ENCODE peak calls at places on chromosomes 3 and 15, in five cellular contexts. M is CD8-positive, alpha-beta T cell; S is cardiac muscle cell; O is breast epithelium; H is SK-N-SH. Q is an unnamed sample.

GRCh38 chr3:3560566-3561336 is 238.5 kb upstream of the LRRN1 start:
- DNase-seq in H (no peak), O (no peak), M (no peak), S (no peak), Q (no peak)

GRCh38 chr15:26639976-26640375 is 132.9 kb downstream of the GABRB3 start:
- DNase-seq in O (no peak), H (no peak), S (no peak), M (no peak), Q (no peak)

GRCh38 chr3:141051641-141052569 is 758 bp downstream of the SPSB4 start:
- DNase-seq in S (peak), O (no peak), M (no peak), H (peak), Q (no peak)

GRCh38 chr15:67941643-67942315 is 101.9 kb upstream of the RNU6-1 start:
- DNase-seq in S (no peak), M (no peak), O (no peak), H (no peak), Q (no peak)

GRCh38 chr15:34161329-34161953 is 48.5 kb downstream of the KATNBL1 start:
- DNase-seq in S (no peak), M (no peak), H (no peak), O (no peak), Q (no peak)

GRCh38 chr3:9435320-9435719 is 37.9 kb downstream of the SETD5 start:
- DNase-seq in S (no peak), H (no peak), M (no peak), O (no peak), Q (no peak)

GRCh38 chr15:52094811-52095584 is 17.6 kb downstream of the BCL2L10 start:
- DNase-seq in O (no peak), M (no peak), S (no peak), H (no peak), Q (no peak)

GRCh38 chr15:97904196-97904572 is 56.3 kb upstream of the ARRDC4 start:
- DNase-seq in O (peak), H (peak), M (no peak), S (peak), Q (peak)

GRCh38 chr3:57068437-57069089 is 8.1 kb downstream of the SPATA12 start:
- DNase-seq in O (no peak), M (no peak), H (no peak), S (peak), Q (no peak)

GRCh38 chr3:18012933-18013332 is 270.5 kb upstream of the TBC1D5 start:
- DNase-seq in O (no peak), M (no peak), H (no peak), S (no peak), Q (no peak)

GRCh38 chr3:42247576-42248027 is 18.4 kb downstream of the CCK start:
- DNase-seq in H (peak), O (no peak), M (peak), S (peak), Q (no peak)

GRCh38 chr3:159762981-159763465 is 225.6 kb upstream of the IL12A start:
- DNase-seq in S (peak), O (no peak), H (peak), M (no peak), Q (peak)

GRCh38 chr3:56771376-56771775 is 30.4 kb downstream of the ARHGEF3 start:
- DNase-seq in M (no peak), H (no peak), S (no peak), O (no peak), Q (no peak)

GRCh38 chr3:45911496-45912226 is 25.3 kb downstream of the CCR9 start:
- DNase-seq in S (no peak), O (no peak), H (no peak), M (no peak), Q (no peak)

GRCh38 chr3:35773398-35773797 is 134.1 kb downstream of the ARPP21 start:
- DNase-seq in O (no peak), M (no peak), H (no peak), S (no peak), Q (no peak)

GRCh38 chr3:118505784-118506183 is 528.9 kb downstream of the IGSF11 start:
- DNase-seq in H (no peak), O (no peak), S (no peak), M (no peak), Q (no peak)

GRCh38 chr3:197426161-197426566 is 127.8 kb upstream of the DLG1 start:
- DNase-seq in M (no peak), H (peak), S (peak), O (no peak), Q (no peak)

GRCh38 chr15:29822685-29823459 is 604 bp upstream of the TJP1 start:
- DNase-seq in H (no peak), M (no peak), O (peak), S (peak), Q (no peak)

GRCh38 chr3:189710620-189711388 is 79.6 kb downstream of the TP63 start:
- DNase-seq in O (no peak), M (no peak), H (no peak), S (no peak), Q (no peak)

GRCh38 chr3:40765884-40766283 is 241.1 kb downstream of the ZNF621 start:
- DNase-seq in M (no peak), H (no peak), S (no peak), O (no peak), Q (no peak)

GRCh38 chr3:36907911-36908646 is 36.8 kb downstream of the TRANK1 start:
- DNase-seq in S (no peak), M (peak), O (no peak), H (no peak), Q (no peak)

GRCh38 chr15:88131937-88132336 is 124.6 kb downstream of the NTRK3 start:
- DNase-seq in O (no peak), M (no peak), S (no peak), H (no peak), Q (no peak)

GRCh38 chr3:49161808-49162530 is 4.2 kb downstream of the CCDC71 start:
- DNase-seq in S (no peak), M (no peak), H (no peak), O (no peak), Q (no peak)

GRCh38 chr3:126337980-126338651 is 19.1 kb downstream of the KLF15 start:
- DNase-seq in M (no peak), S (no peak), O (peak), H (no peak), Q (no peak)

GRCh38 chr3:15007681-15008141 is 57.4 kb downstream of the MRPS25 start:
- DNase-seq in O (no peak), S (no peak), M (no peak), H (no peak), Q (no peak)

GRCh38 chr3:101567528-101568317 is 6.1 kb downstream of the TRMT10C start:
- DNase-seq in O (no peak), S (no peak), M (no peak), H (no peak), Q (no peak)

GRCh38 chr15:32738677-32739076 is 20.9 kb downstream of the GREM1 start:
- DNase-seq in O (no peak), S (no peak), M (no peak), H (no peak), Q (no peak)

GRCh38 chr3:121809249-121809648 is 25.6 kb downstream of the IQCB1 start:
- DNase-seq in M (no peak), H (no peak), S (no peak), O (no peak), Q (no peak)

GRCh38 chr15:52870015-52870414 is 79.9 kb upstream of the ONECUT1 start:
- DNase-seq in H (no peak), O (no peak), M (no peak), S (no peak), Q (peak)

GRCh38 chr15:101159096-101159935 is 92.5 kb downstream of the CHSY1 start:
- DNase-seq in S (no peak), M (no peak), O (no peak), H (no peak), Q (no peak)

GRCh38 chr3:109729111-109729510 is 391.8 kb upstream of the DPPA4 start:
- DNase-seq in O (no peak), M (no peak), H (no peak), S (no peak), Q (no peak)

GRCh38 chr3:129989391-129989790 is 14.9 kb downstream of the TRH start:
- DNase-seq in H (no peak), M (no peak), O (no peak), S (no peak), Q (no peak)

GRCh38 chr3:171442184-171442583 is 18.0 kb downstream of the TNIK start:
- DNase-seq in M (no peak), O (no peak), H (no peak), S (no peak), Q (no peak)

GRCh38 chr3:171436380-171436779 is 23.8 kb downstream of the TNIK start:
- DNase-seq in M (no peak), H (no peak), S (no peak), O (no peak), Q (no peak)

GRCh38 chr3:171441381-171441780 is 18.8 kb downstream of the TNIK start:
- DNase-seq in S (no peak), M (no peak), H (no peak), O (no peak), Q (no peak)

GRCh38 chr3:171443211-171443957 is 16.8 kb downstream of the TNIK start:
- DNase-seq in O (no peak), H (no peak), M (no peak), S (no peak), Q (no peak)

DNA sequence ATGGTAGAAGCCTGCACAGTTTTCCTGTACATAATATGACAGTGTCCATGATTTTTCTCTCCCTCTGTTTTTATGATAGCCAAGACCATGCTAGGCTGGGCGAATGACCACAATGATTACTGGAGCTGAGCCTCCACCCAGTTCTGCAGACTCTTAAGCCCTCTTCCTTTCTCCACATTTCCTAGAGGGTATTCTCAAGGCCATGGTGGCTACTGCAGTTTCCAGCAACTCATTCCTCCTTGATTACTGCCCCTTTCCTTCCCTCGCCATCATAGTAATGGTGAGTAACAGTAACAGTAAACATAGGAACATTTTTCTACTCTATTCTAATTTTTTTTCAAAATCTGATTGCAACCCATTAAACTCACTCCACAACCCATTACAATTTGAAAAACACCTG is 20.2 kb downstream of the TNIK start:
- DNase-seq in S (no peak), H (no peak), O (no peak), M (no peak), Q (no peak)
- H3K27ac ChIP-seq in S (no peak), H (no peak), O (no peak), M (no peak), Q (no peak)

GRCh38 chr3:99503350-99503749 is 135.0 kb upstream of the COL8A1 start:
- DNase-seq in O (no peak), H (no peak), M (no peak), S (no peak), Q (no peak)

GRCh38 chr3:99504258-99504657 is 134.1 kb upstream of the COL8A1 start:
- DNase-seq in H (no peak), O (no peak), M (no peak), S (no peak), Q (no peak)

GRCh38 chr3:99500485-99500884 is 137.9 kb upstream of the COL8A1 start:
- DNase-seq in S (no peak), O (no peak), M (no peak), H (no peak), Q (no peak)

GRCh38 chr3:99505200-99505599 is 133.2 kb upstream of the COL8A1 start:
- DNase-seq in M (no peak), O (no peak), S (no peak), H (no peak), Q (no peak)

GRCh38 chr3:99502871-99503270 is 135.5 kb upstream of the COL8A1 start:
- DNase-seq in H (no peak), M (no peak), S (no peak), O (no peak), Q (no peak)
- TF ChIP-seq CTCF in H (no peak), M (no peak), S (no peak), O (no peak), Q (no peak)

GRCh38 chr15:83108266-83109219 is 1.1 kb downstream of the TM6SF1 start:
- DNase-seq in S (no peak), O (no peak), M (no peak), H (peak), Q (peak)
- H3K4me3 ChIP-seq in S (no peak), O (peak), M (peak), H (no peak), Q (peak)

DNA sequence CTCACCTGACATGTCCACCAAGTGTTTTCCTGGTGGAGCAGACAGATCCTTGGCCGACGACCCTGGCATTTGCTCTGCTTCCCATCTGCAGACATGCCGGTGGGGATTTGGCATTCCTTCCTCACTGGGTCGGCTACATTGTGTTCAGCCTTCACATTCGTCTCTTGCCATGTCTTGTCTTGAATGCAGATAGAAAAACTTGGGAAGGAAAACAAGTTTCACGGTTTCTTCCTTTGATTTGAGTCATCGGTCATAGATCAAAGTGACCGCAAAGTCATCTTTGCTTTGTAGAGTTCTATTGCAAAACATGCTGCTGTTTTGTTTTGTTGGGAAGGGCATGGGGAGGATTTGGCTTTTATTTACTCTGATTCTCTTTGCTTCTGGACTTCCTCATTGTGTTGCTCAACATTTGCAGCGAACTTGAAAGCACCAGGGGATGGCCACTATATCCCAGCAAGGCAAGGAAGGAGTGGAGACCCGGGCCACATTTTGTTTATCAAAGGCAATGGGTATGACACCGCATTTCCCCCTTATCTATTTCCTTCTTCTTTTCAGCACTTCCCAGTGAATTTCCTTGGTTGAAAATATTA is 321.3 kb downstream of the CACNA2D3 start:
- DNase-seq in H (no peak), O (no peak), S (no peak), M (no peak), Q (no peak)
- H3K27ac ChIP-seq in H (no peak), O (no peak), S (no peak), M (no peak), Q (no peak)

DNA sequence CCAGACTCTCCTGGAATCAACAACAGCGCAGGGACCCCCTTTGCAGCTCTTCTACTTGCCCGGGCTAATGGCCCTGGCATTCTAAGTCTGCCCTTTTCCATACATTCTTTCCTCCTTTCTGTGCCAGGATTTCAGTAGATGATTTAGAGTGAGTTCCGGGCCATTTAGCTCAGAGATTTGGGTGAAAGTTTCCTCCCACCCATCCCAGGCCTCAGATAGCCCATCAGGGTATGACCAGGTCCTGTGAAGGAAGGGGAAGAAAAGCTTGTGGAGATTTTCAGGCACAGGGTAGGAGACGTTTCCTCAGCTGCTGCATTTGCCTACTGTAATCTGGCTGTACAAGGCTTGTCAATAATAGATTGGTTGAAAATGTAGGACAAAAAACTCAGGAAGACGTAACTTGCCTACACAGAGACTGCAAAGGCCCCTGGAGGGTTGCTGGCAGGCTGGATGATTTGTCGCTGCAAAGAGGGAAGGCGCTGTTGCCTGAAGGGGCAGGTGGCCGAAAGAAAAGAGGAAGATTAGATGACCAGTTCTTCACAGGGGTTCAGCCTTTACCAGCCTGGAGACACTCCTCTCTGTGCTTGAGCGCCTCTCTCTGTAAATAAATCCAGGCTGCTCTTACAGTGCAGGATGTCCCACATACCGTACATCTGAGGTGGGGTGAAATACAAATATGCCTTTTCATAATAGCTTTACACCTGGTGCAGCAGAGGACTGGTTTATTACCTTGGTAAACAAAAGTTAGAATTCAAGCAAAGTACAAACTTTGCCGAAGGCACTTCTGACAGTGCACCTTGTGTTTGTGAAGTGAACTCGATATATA is 63.4 kb upstream of the BCL6 start:
- DNase-seq in M (no peak), H (no peak), O (peak), S (no peak), Q (no peak)
- TF ChIP-seq CTCF in M (no peak), H (no peak), O (peak), S (no peak), Q (no peak)

GRCh38 chr15:72197045-72197459 is 535 bp downstream of the GRAMD2A start:
- DNase-seq in S (no peak), H (peak), O (no peak), M (no peak), Q (no peak)
- H3K4me3 ChIP-seq in S (peak), H (no peak), O (peak), M (no peak), Q (peak)